ENCODE peak calls at places on chromosomes 4 and X, in six cellular contexts. V, Z, L, X, E and N are unnamed samples.

GRCh38 chr4:143402776-143403550 is 66.3 kb downstream of the GAB1 start:
- DNase-seq in L (peak; percentile 61), V (no peak), Z (no peak), X (no peak), E (no peak), N (no peak)

GRCh38 chr4:189921058-189921457 is 19.6 kb upstream of the FRG1 start:
- DNase-seq in L (no peak), X (no peak), E (no peak), Z (no peak), V (no peak), N (no peak)

GRCh38 chr4:141246243-141246642 is 25.5 kb downstream of the ZNF330 start:
- DNase-seq in E (no peak), L (peak; percentile 33), Z (peak; percentile 74), V (peak; percentile 56), X (no peak), N (no peak)

GRCh38 chr4:83025563-83025962 is 9.4 kb upstream of the COPS4 start:
- DNase-seq in X (no peak), L (no peak), V (no peak), E (no peak), Z (no peak), N (no peak)

GRCh38 chrX:129642641-129643040 is 12.1 kb downstream of the APLN start:
- DNase-seq in E (no peak), V (no peak), X (no peak), L (peak; percentile 6), Z (no peak), N (no peak)

GRCh38 chr4:3481783-3482397 is 18.8 kb downstream of the DOK7 start:
- DNase-seq in V (no peak), L (no peak), E (no peak), X (no peak), Z (no peak), N (no peak)

GRCh38 chr4:168864831-168865541 is 145.1 kb downstream of the CBR4 start:
- DNase-seq in X (no peak), Z (peak; percentile 67), L (no peak), V (peak; percentile 80), E (no peak), N (peak; percentile 57)

GRCh38 chrX:51144828-51145442 is 187.7 kb upstream of the NUDT10 start:
- DNase-seq in X (peak; percentile 45), L (peak; percentile 11), E (peak; percentile 15), V (peak; percentile 86), Z (peak; percentile 10), N (peak; percentile 51)

GRCh38 chr4:122151982-122152698 is at the start of gene BLTP1:
- DNase-seq in V (peak; percentile 91), X (peak; percentile 81), L (peak; percentile 83), E (peak; percentile 57), Z (peak; percentile 75), N (peak; percentile 90)

GRCh38 chr4:4759883-4760282 is 99.6 kb upstream of the MSX1 start:
- DNase-seq in Z (no peak), X (no peak), V (no peak), L (no peak), E (no peak), N (no peak)

GRCh38 chr4:52659722-52660261 is 691 bp upstream of the USP46 start:
- DNase-seq in Z (no peak), E (no peak), X (peak; percentile 14), L (peak; percentile 60), V (peak; percentile 37), N (no peak)

DNA sequence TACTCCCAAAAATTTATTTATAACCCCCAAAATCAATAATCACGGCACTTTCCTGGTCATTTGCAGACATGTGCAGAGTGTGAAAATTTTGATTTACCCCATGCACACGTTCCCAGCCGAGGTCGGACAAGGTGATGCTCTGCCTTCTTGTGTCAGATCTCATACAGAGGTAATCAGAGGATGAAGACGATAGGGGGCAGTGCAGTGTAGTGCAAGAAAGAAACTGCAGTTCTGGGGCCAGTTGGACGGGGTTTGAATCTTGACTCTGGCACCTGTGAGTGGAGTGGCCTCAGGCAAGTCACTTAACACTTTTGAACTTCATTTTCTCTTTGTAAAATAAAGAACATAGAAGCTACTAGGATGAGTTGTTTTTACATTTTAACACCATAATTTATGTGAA is 88.4 kb downstream of the FRMPD3 start:
- DNase-seq in E (no peak), Z (peak; percentile 50), X (peak; percentile 9), L (peak; percentile 46), V (peak; percentile 67), N (peak; percentile 76)
- H2BK15ac ChIP-seq in E (no peak overlapping the region), Z (no peak overlapping the region), X (no peak overlapping the region), L (no peak overlapping the region), V (no peak overlapping the region), N (no peak overlapping the region)

GRCh38 chrX:49185062-49185394 is 1.1 kb downstream of the PRICKLE3 start:
- DNase-seq in V (no peak), E (no peak), L (no peak), X (no peak), Z (no peak), N (no peak)
- H2BK120ac ChIP-seq in V (no peak overlapping the region), E (no peak overlapping the region), L (no peak overlapping the region), X (no peak overlapping the region), Z (no peak overlapping the region), N (no peak overlapping the region)

DNA sequence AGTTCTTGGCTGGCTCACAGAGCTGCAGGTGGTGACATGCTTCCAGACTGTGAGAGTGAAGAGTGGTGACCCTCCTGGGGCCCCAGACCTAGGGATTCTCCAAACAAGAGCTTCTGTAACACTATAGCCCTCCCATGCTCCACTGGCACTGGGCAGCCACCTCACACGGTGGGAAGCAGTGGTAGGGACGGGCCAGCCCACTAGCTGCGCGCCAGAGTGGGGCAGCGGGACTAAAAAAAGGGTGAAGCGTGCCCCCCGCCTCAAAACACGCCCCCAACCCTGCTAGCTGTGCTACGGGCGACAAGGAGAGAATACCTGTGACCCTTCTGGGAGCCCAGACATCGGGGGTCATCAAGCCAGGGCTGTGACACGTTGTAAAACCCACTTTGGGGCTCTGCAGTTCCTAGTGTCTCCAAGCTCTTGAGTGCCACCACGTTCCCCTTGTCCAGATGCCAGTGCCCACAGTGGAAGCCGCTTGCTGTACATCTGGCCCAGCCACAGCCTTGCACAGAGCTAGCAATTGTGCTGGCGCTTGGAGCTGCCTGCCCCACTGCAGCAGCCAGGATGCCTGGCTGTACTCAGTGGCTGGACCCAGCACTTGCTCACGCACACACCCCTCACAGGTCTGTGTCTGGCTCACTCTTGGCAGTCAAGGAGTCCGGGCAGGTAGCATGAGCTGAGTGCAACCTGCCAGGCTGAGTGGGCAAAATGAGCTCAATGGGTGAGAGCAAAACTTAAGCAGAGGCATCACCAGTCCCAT is 100.0 kb downstream of the DCAF12L2 start:
- DNase-seq in L (no peak), Z (no peak), X (no peak), V (no peak), E (no peak), N (no peak)
- H2BK15ac ChIP-seq in L (peak overlapping the region; percentile 52), Z (no peak overlapping the region), X (no peak overlapping the region), V (no peak overlapping the region), E (no peak overlapping the region), N (no peak overlapping the region)

GRCh38 chr4:156109943-156110925 is 156.6 kb upstream of the CTSO start:
- DNase-seq in V (peak; percentile 56), X (no peak), E (no peak), L (peak; percentile 72), Z (peak; percentile 8), N (peak; percentile 49)
- H2BK120ac ChIP-seq in V (no peak overlapping the region), X (no peak overlapping the region), E (no peak overlapping the region), L (peak overlapping the region; percentile 21), Z (no peak overlapping the region), N (no peak overlapping the region)

GRCh38 chrX:1681439-1681838 is 66.6 kb downstream of the ASMT start:
- DNase-seq in L (no peak), X (no peak), V (no peak), Z (no peak), E (no peak), N (no peak)

GRCh38 chrX:1686642-1687041 is 71.8 kb downstream of the ASMT start:
- DNase-seq in E (no peak), V (no peak), X (no peak), L (no peak), Z (no peak), N (no peak)

DNA sequence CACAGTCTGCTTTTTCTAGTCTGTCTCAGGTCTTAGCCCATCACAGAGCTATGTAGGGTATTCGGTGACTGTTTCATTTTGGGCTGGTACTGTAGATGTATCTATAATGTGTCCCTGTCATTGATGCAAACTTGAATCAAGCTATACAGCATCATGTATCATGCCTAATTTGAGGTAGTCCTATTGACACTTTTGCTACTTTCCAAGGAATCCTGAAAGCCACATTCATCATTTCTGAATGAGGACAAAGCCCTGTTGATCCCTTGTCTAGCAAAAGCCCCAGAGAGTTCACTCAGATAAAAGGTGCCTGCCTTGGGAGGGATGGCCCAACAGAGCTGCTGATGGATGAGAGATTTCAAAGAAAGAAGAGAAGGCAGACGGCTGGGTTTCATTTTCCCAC is 70.6 kb downstream of the ASMT start:
- DNase-seq in V (no peak), Z (no peak), L (no peak), E (no peak), X (peak; percentile 17), N (no peak)
- H2BK15ac ChIP-seq in V (no peak overlapping the region), Z (no peak overlapping the region), L (no peak overlapping the region), E (no peak overlapping the region), X (no peak overlapping the region), N (no peak overlapping the region)

DNA sequence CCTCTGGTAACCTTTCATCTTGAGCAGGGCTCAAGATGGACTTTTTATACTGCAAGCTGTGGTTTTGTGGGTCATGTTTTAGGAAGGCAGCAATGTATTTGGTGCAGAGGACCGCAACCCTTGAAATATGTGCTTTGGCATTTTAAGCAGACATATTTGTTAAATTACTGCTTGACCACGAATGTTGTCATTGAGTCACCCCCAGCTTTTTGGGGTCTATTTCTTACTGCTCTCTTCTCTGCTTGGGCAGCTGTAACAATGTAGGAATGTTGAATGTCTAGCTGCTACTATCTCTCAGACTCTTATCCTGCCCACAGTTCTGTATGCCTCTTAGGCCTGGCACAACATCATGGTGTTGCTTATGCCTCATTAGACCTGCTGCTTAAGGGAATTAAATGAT is 6.0 kb downstream of the RBPJ start:
- DNase-seq in X (no peak), Z (peak; percentile 95), E (no peak), V (no peak), L (peak; percentile 75), N (no peak)
- H2BK120ac ChIP-seq in X (no peak overlapping the region), Z (peak overlapping the region; percentile 78), E (no peak overlapping the region), V (no peak overlapping the region), L (no peak overlapping the region), N (no peak overlapping the region)